ENCODE peak calls at places on chromosomes 4 and X, in eight cellular contexts. H, W, G, C, T, Z, K and Y are unnamed samples.
A peak's percentile ranks its signal among the peaks of the same experiment; 100 is the strongest.

GRCh38 chrX:112865464-112866025 is 24.9 kb upstream of the AMOT start:
- DNase-seq in H (no peak), W (no peak), G (no peak), C (no peak), T (no peak), Z (no peak), K (no peak), Y (no peak)

GRCh38 chr4:54571762-54572542 is 85.8 kb upstream of the KIT start:
- DNase-seq in H (no peak), W (no peak), G (no peak), C (no peak), T (no peak), Z (no peak), K (no peak), Y (no peak)

GRCh38 chr4:39539026-39539690 is 11.9 kb upstream of the UGDH start:
- DNase-seq in H (peak; percentile 7), W (no peak), G (no peak), C (no peak), T (no peak), Z (peak; percentile 50), K (no peak), Y (no peak)

GRCh38 chr4:105186701-105187158 is 40.1 kb downstream of the TET2 start:
- DNase-seq in H (no peak), W (no peak), G (no peak), C (no peak), T (no peak), Z (peak; percentile 78), K (no peak), Y (no peak)

GRCh38 chr4:181592221-181592745 is 650.9 kb upstream of the TENM3 start:
- DNase-seq in H (no peak), W (no peak), G (no peak), C (no peak), T (no peak), Z (peak; percentile 46), K (no peak), Y (no peak)

GRCh38 chr4:147782087-147782781 is 50.3 kb downstream of the ARHGAP10 start:
- DNase-seq in H (no peak), W (no peak), G (peak; percentile 22), C (no peak), T (no peak), Z (peak; percentile 70), K (no peak), Y (no peak)

GRCh38 chrX:38561126-38561868 is at the start of gene TSPAN7:
- DNase-seq in H (peak; percentile 84), W (peak; percentile 86), G (peak; percentile 28), C (peak; percentile 86), T (peak; percentile 82), Z (peak; percentile 40), K (no peak), Y (peak; percentile 75)

GRCh38 chrX:106999002-106999975 is 723 bp downstream of the MORC4 start:
- DNase-seq in H (peak; percentile 39), W (peak; percentile 64), G (peak; percentile 22), C (peak; percentile 52), T (peak; percentile 44), Z (peak; percentile 49), K (peak; percentile 11), Y (no peak)

GRCh38 chr4:80875642-80876041 is 154.9 kb upstream of the BMP3 start:
- DNase-seq in H (no peak), W (no peak), G (no peak), C (no peak), T (no peak), Z (no peak), K (no peak), Y (no peak)

GRCh38 chr4:39756159-39756558 is 58.2 kb downstream of the UBE2K start:
- DNase-seq in H (no peak), W (no peak), G (no peak), C (no peak), T (no peak), Z (no peak), K (no peak), Y (no peak)

GRCh38 chrX:80747832-80748231 is 61.8 kb downstream of the BRWD3 start:
- DNase-seq in H (no peak), W (no peak), G (no peak), C (no peak), T (no peak), Z (peak; percentile 16), K (no peak), Y (no peak)

GRCh38 chr4:13627606-13628301 is at the start of gene BOD1L1:
- DNase-seq in H (peak; percentile 80), W (peak; percentile 93), G (peak; percentile 85), C (peak; percentile 91), T (peak; percentile 93), Z (peak; percentile 89), K (peak; percentile 58), Y (no peak)

GRCh38 chrX:133151320-133151719 is 54.4 kb upstream of the USP26 start:
- DNase-seq in H (no peak), W (peak; percentile 39), G (no peak), C (peak; percentile 26), T (no peak), Z (no peak), K (no peak), Y (no peak)

GRCh38 chrX:107823456-107823855 is 2.2 kb upstream of the MID2 start:
- DNase-seq in H (no peak), W (no peak), G (no peak), C (no peak), T (no peak), Z (peak; percentile 83), K (peak; percentile 37), Y (no peak)

GRCh38 chrX:41922694-41923171 is 621 bp downstream of the CASK start:
- DNase-seq in H (peak; percentile 55), W (peak; percentile 42), G (no peak), C (peak; percentile 21), T (peak; percentile 38), Z (no peak), K (no peak), Y (no peak)

GRCh38 chr4:129570326-129570725 is 474.4 kb downstream of the C4orf33 start:
- DNase-seq in H (no peak), W (no peak), G (no peak), C (no peak), T (no peak), Z (no peak), K (no peak), Y (no peak)

GRCh38 chr4:29717658-29718057 is 1002.5 kb upstream of the PCDH7 start:
- DNase-seq in H (no peak), W (no peak), G (no peak), C (no peak), T (no peak), Z (peak; percentile 23), K (no peak), Y (no peak)

GRCh38 chr4:45484740-45485139 is 639.1 kb downstream of the GABRG1 start:
- DNase-seq in H (no peak), W (no peak), G (no peak), C (no peak), T (no peak), Z (no peak), K (no peak), Y (no peak)

GRCh38 chr4:146507607-146508006 is 14.1 kb downstream of the SLC10A7 start:
- DNase-seq in H (no peak), W (no peak), G (no peak), C (no peak), T (no peak), Z (peak; percentile 16), K (no peak), Y (no peak)

GRCh38 chr4:108492816-108493595 is 127.4 kb upstream of the RPL34 start:
- DNase-seq in H (peak; percentile 22), W (peak; percentile 42), G (peak; percentile 21), C (peak; percentile 30), T (no peak), Z (peak; percentile 11), K (no peak), Y (no peak)

GRCh38 chr4:2731907-2732314 is 24.2 kb downstream of the TNIP2 start:
- DNase-seq in H (no peak), W (no peak), G (no peak), C (no peak), T (no peak), Z (no peak), K (no peak), Y (peak; percentile 88)

GRCh38 chr4:134777626-134778025 is 576.0 kb upstream of the PABPC4L start:
- DNase-seq in H (no peak), W (peak; percentile 42), G (peak; percentile 6), C (no peak), T (no peak), Z (no peak), K (no peak), Y (no peak)
- TF ChIP-seq CTCF in H (no peak), W (no peak), G (peak; percentile 36), C (no peak), T (no peak), Z (no peak), K (peak; percentile 15), Y (peak; percentile 65)

GRCh38 chr4:153466637-153467153 is 535 bp downstream of the TMEM131L start:
- DNase-seq in H (no peak), W (no peak), G (no peak), C (no peak), T (peak; percentile 30), Z (no peak), K (no peak), Y (no peak)
- TF ChIP-seq CTCF in H (no peak), W (no peak), G (no peak), C (no peak), T (no peak), Z (no peak), K (no peak), Y (peak; percentile 33)

DNA sequence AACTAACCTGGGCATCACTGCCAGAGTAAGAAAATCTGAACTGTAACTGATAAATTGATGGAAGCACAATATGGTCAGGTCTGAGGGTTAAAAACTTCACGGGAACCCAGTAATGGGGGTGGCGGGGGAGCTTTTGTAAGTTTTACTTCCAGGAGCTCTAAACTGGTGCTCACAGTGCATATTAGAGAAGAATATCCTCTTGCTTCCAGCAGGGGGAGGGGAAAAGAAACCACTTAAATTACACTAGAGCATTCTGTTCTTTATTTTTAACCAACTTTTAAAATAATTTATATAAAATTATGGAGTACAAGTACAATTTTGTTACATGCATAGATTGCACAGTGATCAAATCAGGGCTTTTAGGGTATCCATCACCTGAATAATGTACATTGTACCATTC is 33.7 kb downstream of the WDR17 start:
- DNase-seq in H (no peak), W (no peak), G (no peak), C (no peak), T (no peak), Z (peak; percentile 0), K (no peak), Y (no peak)
- TF ChIP-seq CTCF in H (no peak), W (no peak), G (no peak), C (no peak), T (no peak), Z (peak; percentile 10), K (peak; percentile 11), Y (peak; percentile 50)

DNA sequence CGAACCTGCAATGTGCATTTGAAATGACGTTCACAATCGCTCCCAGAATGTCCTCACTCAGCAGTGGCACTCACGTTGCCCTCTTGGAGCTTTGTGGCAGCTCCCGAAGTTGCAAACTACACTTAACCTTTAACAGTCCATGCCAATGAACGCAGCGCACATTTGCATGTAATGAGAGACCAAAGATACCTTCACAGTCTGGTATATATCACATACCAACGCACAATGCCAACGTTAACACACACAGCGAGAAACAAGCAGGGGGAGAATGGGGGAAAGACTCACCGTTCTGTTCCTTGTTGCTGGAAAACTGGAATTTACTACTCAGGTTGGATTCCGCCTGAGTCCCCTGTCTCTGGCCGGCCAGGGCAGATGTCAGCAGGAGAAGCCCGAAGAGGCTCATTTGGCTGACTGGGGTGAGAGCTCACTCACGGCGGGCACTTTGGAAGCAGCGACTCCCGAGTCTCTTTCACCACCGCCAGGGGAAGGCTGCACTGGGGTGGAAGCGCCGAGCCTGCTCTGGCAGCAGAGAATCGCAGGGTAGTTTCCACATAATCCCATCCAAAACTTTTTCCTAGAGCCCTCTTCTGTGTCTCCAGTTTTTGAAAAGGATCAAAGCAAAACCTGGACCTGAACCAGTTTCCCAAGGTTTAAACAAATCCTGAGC is 965 bp downstream of the PDGFC start:
- DNase-seq in H (peak; percentile 70), W (peak; percentile 56), G (no peak), C (peak; percentile 61), T (peak; percentile 58), Z (peak; percentile 62), K (no peak), Y (peak; percentile 90)
- TF ChIP-seq CTCF in H (peak; percentile 32), W (no peak), G (peak; percentile 11), C (peak; percentile 60), T (peak; percentile 16), Z (peak; percentile 54), K (peak; percentile 63), Y (peak; percentile 77)